ENCODE peak calls at places on chromosomes 5 and 9, in eight cellular contexts. N is MM.1S; O is PC-3; X is tibial nerve; H is CD4-positive, alpha-beta memory T cell; I is right cardiac atrium; L is stomach; J is CD4-positive, CD25-positive, alpha-beta regulatory T cell. D is an unnamed sample.

GRCh38 chr9:859251-859650 is 17.8 kb downstream of the DMRT1 start:
- DNase-seq in X (no peak), I (no peak), J (no peak), O (no peak), H (no peak), L (no peak), N (no peak), D (no peak)

GRCh38 chr5:89437450-89438435 is 554.8 kb upstream of the MEF2C start:
- DNase-seq in X (no peak), N (no peak), I (no peak), J (no peak), L (no peak), H (no peak), O (peak; percentile 67), D (no peak)

GRCh38 chr5:16552666-16553343 is 64.0 kb downstream of the RETREG1 start:
- DNase-seq in X (peak; percentile 76), J (no peak), O (peak; percentile 95), N (peak; percentile 68), I (peak; percentile 92), H (peak; percentile 19), L (peak; percentile 88), D (peak; percentile 28)

GRCh38 chr5:177302354-177303110 is 987 bp downstream of the RAB24 start:
- DNase-seq in L (no peak), H (no peak), X (no peak), N (peak; percentile 81), O (peak; percentile 48), I (no peak), J (no peak), D (no peak)

GRCh38 chr9:18056269-18056992 is 417.5 kb upstream of the ADAMTSL1 start:
- DNase-seq in N (no peak), X (no peak), I (no peak), H (no peak), L (no peak), J (no peak), O (no peak), D (peak; percentile 36)

GRCh38 chr5:13378073-13378472 is 566.4 kb downstream of the DNAH5 start:
- DNase-seq in X (no peak), N (no peak), L (no peak), I (no peak), O (peak; percentile 97), J (no peak), H (no peak), D (no peak)

GRCh38 chr5:138989720-138990119 is 114.6 kb upstream of the LRRTM2 start:
- DNase-seq in I (no peak), O (peak; percentile 1), H (no peak), N (no peak), L (no peak), J (no peak), X (no peak), D (no peak)

GRCh38 chr5:151094054-151094858 is 13.4 kb upstream of the TNIP1 start:
- DNase-seq in O (peak; percentile 63), J (peak; percentile 38), N (peak; percentile 89), H (peak; percentile 35), I (peak; percentile 40), X (no peak), L (peak; percentile 48), D (no peak)

GRCh38 chr9:26971721-26972120 is 15.5 kb downstream of the IFT74 start:
- DNase-seq in O (no peak), L (no peak), J (no peak), N (no peak), I (no peak), H (no peak), X (no peak), D (no peak)

GRCh38 chr9:127450170-127450830 is 906 bp downstream of the RPL12 start:
- DNase-seq in I (no peak), L (peak; percentile 29), O (no peak), H (no peak), X (no peak), J (peak; percentile 11), N (no peak), D (no peak)

GRCh38 chr5:120599576-120599975 is 135.5 kb downstream of the PRR16 start:
- DNase-seq in L (no peak), O (peak; percentile 83), N (peak; percentile 38), I (peak; percentile 17), X (no peak), H (no peak), J (no peak), D (no peak)

GRCh38 chr5:53397845-53398244 is 82.6 kb upstream of the FST start:
- DNase-seq in O (peak; percentile 88), J (no peak), H (no peak), N (no peak), I (no peak), X (no peak), L (no peak), D (no peak)

GRCh38 chr5:151072234-151073025 is 8.4 kb downstream of the TNIP1 start:
- DNase-seq in I (no peak), L (no peak), H (no peak), O (peak; percentile 90), N (no peak), X (no peak), J (no peak), D (no peak)

GRCh38 chr5:989961-990530 is 18.6 kb upstream of the NKD2 start:
- DNase-seq in X (peak; percentile 50), H (no peak), O (peak; percentile 15), J (no peak), I (peak; percentile 93), L (peak; percentile 36), N (no peak), D (peak; percentile 48)

GRCh38 chr5:59793000-59793399 is 100.5 kb downstream of the PDE4D start:
- DNase-seq in I (peak; percentile 75), L (no peak), O (peak; percentile 90), N (no peak), J (no peak), X (peak; percentile 31), H (no peak), D (peak; percentile 60)

GRCh38 chr5:33563983-33564908 is 123.5 kb downstream of the TARS1 start:
- DNase-seq in X (no peak), I (no peak), H (no peak), J (no peak), O (no peak), N (no peak), L (no peak), D (no peak)

GRCh38 chr5:108953940-108954339 is 206.2 kb downstream of the FER start:
- DNase-seq in O (no peak), X (no peak), I (no peak), L (no peak), J (no peak), N (no peak), H (no peak), D (no peak)

GRCh38 chr9:91416086-91416712 is 7.4 kb downstream of the NFIL3 start:
- DNase-seq in H (no peak), N (no peak), X (no peak), O (peak; percentile 57), J (no peak), L (no peak), I (no peak), D (no peak)

GRCh38 chr9:114691046-114691955 is 9.3 kb upstream of the TEX48 start:
- DNase-seq in O (peak; percentile 96), L (no peak), I (no peak), J (peak; percentile 7), X (no peak), N (no peak), H (peak; percentile 75), D (no peak)

GRCh38 chr9:114694719-114695269 is 12.8 kb upstream of the TEX48 start:
- DNase-seq in L (no peak), J (no peak), O (no peak), H (no peak), N (peak; percentile 80), I (no peak), X (no peak), D (no peak)

GRCh38 chr9:114691956-114692295 is 9.9 kb upstream of the TEX48 start:
- DNase-seq in I (no peak), H (no peak), N (no peak), L (no peak), X (no peak), J (no peak), O (no peak), D (no peak)

GRCh38 chr9:114694146-114694545 is 12.2 kb upstream of the TEX48 start:
- DNase-seq in N (no peak), L (no peak), J (no peak), I (no peak), X (no peak), O (peak; percentile 70), H (no peak), D (no peak)

GRCh38 chr9:114693248-114693895 is 11.4 kb upstream of the TEX48 start:
- DNase-seq in L (no peak), N (no peak), O (no peak), I (no peak), H (no peak), J (no peak), X (no peak), D (no peak)
- H3K27ac ChIP-seq in L (no peak overlapping the region), N (no peak overlapping the region), O (peak overlapping the region; percentile 98), I (no peak overlapping the region), H (no peak overlapping the region), J (no peak overlapping the region), X (no peak overlapping the region), D (no peak overlapping the region)

GRCh38 chr9:99108131-99108530 is 3.2 kb downstream of the TGFBR1 start:
- DNase-seq in X (no peak), J (no peak), I (no peak), O (no peak), L (no peak), N (no peak), H (no peak), D (no peak)
- H3K4me3 ChIP-seq in X (no peak overlapping the region), J (peak overlapping the region; percentile 93), I (no peak overlapping the region), O (no peak overlapping the region), L (no peak overlapping the region), N (no peak overlapping the region), H (no peak overlapping the region), D (no peak overlapping the region)

DNA sequence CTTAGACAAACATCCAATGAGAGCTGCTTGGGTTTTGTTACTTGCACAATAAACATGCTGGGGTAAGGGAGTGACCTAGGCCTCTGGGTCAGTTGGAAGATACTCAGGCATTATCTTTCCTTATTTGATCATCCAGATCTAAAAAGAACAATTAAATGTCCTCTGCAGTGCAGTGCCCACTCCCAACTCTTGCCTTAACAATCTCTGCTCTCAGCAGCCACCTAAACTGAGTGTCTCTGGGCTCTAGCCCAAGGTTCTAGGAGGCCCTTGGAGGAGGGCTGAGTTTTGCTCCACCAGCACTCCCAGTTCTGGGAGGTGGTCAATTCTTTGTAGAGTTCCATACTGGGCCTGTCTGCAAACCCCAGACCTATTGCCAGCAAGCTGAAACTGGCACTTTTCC is 1.8 kb downstream of the MCIDAS start:
- DNase-seq in J (no peak), O (no peak), H (no peak), X (no peak), I (no peak), N (no peak), L (no peak), D (no peak)
- H3K27me3 ChIP-seq in J (peaks cover 66% of the 10 kb centered on the region), O (no peaks in the 10 kb centered on the region), H (peaks cover 84% of the 10 kb centered on the region), X (no peaks in the 10 kb centered on the region), I (peaks cover 14% of the 10 kb centered on the region), N (peaks cover 22% of the 10 kb centered on the region), L (peaks cover 100% of the 10 kb centered on the region), D (peaks cover 35% of the 10 kb centered on the region)

GRCh38 chr9:111615928-111616327 is 15.2 kb upstream of the DNAJC25 start:
- DNase-seq in H (no peak), O (no peak), J (no peak), L (no peak), I (no peak), N (no peak), X (no peak), D (no peak)

GRCh38 chr9:111610851-111611250 is 11.4 kb upstream of the PTGR1 start:
- DNase-seq in J (no peak), N (no peak), L (no peak), X (no peak), H (no peak), O (no peak), I (no peak), D (no peak)

GRCh38 chr9:111610149-111610548 is 10.7 kb upstream of the PTGR1 start:
- DNase-seq in I (no peak), H (no peak), X (no peak), O (no peak), N (no peak), L (no peak), J (no peak), D (no peak)

GRCh38 chr9:111613436-111614040 is 14.1 kb upstream of the PTGR1 start:
- DNase-seq in H (no peak), J (no peak), O (no peak), L (no peak), X (no peak), I (no peak), N (no peak), D (no peak)
- H3K27ac ChIP-seq in H (no peak overlapping the region), J (no peak overlapping the region), O (no peak overlapping the region), L (no peak overlapping the region), X (no peak overlapping the region), I (no peak overlapping the region), N (no peak overlapping the region), D (no peak overlapping the region)